ENCODE peak calls at places on chromosomes 12 and 14, in nine cellular contexts. One of them, this sample, is unnamed.

GRCh38 chr14:49508124-49508523 is 78.1 kb downstream of the RPS29 start:
- DNase-seq in lower leg skin: no peak
- DNase-seq in prostate gland: no peak
- DNase-seq in uterus: no peak
- DNase-seq in adrenal gland: no peak
- DNase-seq in esophagus squamous epithelium: no peak
- DNase-seq in transverse colon: no peak
- DNase-seq in heart left ventricle: no peak
- DNase-seq in ovary: no peak
- DNase-seq in this sample: no peak

GRCh38 chr12:12336049-12336411 is 14.0 kb downstream of the MANSC1 start:
- DNase-seq in prostate gland: no peak
- DNase-seq in uterus: no peak
- DNase-seq in ovary: no peak
- DNase-seq in transverse colon: no peak
- DNase-seq in heart left ventricle: no peak
- DNase-seq in lower leg skin: no peak
- DNase-seq in esophagus squamous epithelium: no peak
- DNase-seq in adrenal gland: no peak
- DNase-seq in this sample: no peak

GRCh38 chr14:23071975-23072539 is 14.7 kb upstream of the CDH24 start:
- DNase-seq in adrenal gland: no peak
- DNase-seq in prostate gland: peak; percentile 59
- DNase-seq in lower leg skin: no peak
- DNase-seq in esophagus squamous epithelium: no peak
- DNase-seq in transverse colon: no peak
- DNase-seq in uterus: no peak
- DNase-seq in heart left ventricle: no peak
- DNase-seq in ovary: peak; percentile 28
- DNase-seq in this sample: no peak

GRCh38 chr14:59018978-59019377 is 169.5 kb upstream of the DAAM1 start:
- DNase-seq in uterus: no peak
- DNase-seq in esophagus squamous epithelium: no peak
- DNase-seq in prostate gland: no peak
- DNase-seq in heart left ventricle: no peak
- DNase-seq in transverse colon: no peak
- DNase-seq in adrenal gland: no peak
- DNase-seq in ovary: no peak
- DNase-seq in lower leg skin: no peak
- DNase-seq in this sample: no peak

GRCh38 chr12:57729321-57729844 is 9.2 kb downstream of the AGAP2 start:
- DNase-seq in adrenal gland: no peak
- DNase-seq in heart left ventricle: no peak
- DNase-seq in transverse colon: no peak
- DNase-seq in ovary: no peak
- DNase-seq in uterus: peak; percentile 6
- DNase-seq in esophagus squamous epithelium: no peak
- DNase-seq in prostate gland: no peak
- DNase-seq in lower leg skin: peak; percentile 82
- DNase-seq in this sample: no peak

GRCh38 chr12:95852133-95852532 is 6.6 kb upstream of the SNRPF start:
- DNase-seq in uterus: no peak
- DNase-seq in prostate gland: no peak
- DNase-seq in heart left ventricle: no peak
- DNase-seq in transverse colon: no peak
- DNase-seq in ovary: no peak
- DNase-seq in lower leg skin: no peak
- DNase-seq in esophagus squamous epithelium: no peak
- DNase-seq in adrenal gland: no peak
- DNase-seq in this sample: no peak

GRCh38 chr12:34406228-34406995 is 384.1 kb downstream of the ALG10 start:
- DNase-seq in adrenal gland: no peak
- DNase-seq in transverse colon: peak; percentile 1
- DNase-seq in uterus: peak; percentile 8
- DNase-seq in prostate gland: no peak
- DNase-seq in heart left ventricle: peak; percentile 10
- DNase-seq in esophagus squamous epithelium: no peak
- DNase-seq in ovary: peak; percentile 6
- DNase-seq in lower leg skin: peak; percentile 61
- DNase-seq in this sample: no peak

GRCh38 chr12:25764409-25764808 is 194.1 kb upstream of the RASSF8 start:
- DNase-seq in transverse colon: no peak
- DNase-seq in heart left ventricle: no peak
- DNase-seq in lower leg skin: no peak
- DNase-seq in uterus: no peak
- DNase-seq in adrenal gland: no peak
- DNase-seq in prostate gland: no peak
- DNase-seq in ovary: no peak
- DNase-seq in esophagus squamous epithelium: no peak
- DNase-seq in this sample: no peak

GRCh38 chr12:59803735-59804134 is 207.9 kb downstream of the SLC16A7 start:
- DNase-seq in ovary: no peak
- DNase-seq in heart left ventricle: no peak
- DNase-seq in esophagus squamous epithelium: no peak
- DNase-seq in prostate gland: no peak
- DNase-seq in transverse colon: no peak
- DNase-seq in adrenal gland: no peak
- DNase-seq in uterus: no peak
- DNase-seq in lower leg skin: no peak
- DNase-seq in this sample: no peak

GRCh38 chr14:21205026-21205677 is 49.3 kb upstream of the OR5AU1 start:
- DNase-seq in transverse colon: no peak
- DNase-seq in heart left ventricle: no peak
- DNase-seq in uterus: no peak
- DNase-seq in adrenal gland: no peak
- DNase-seq in prostate gland: no peak
- DNase-seq in ovary: no peak
- DNase-seq in esophagus squamous epithelium: no peak
- DNase-seq in lower leg skin: no peak
- DNase-seq in this sample: no peak
- TF ChIP-seq POLR2A in transverse colon: no peak
- TF ChIP-seq POLR2A in heart left ventricle: no peak
- TF ChIP-seq POLR2A in uterus: no peak
- TF ChIP-seq POLR2A in adrenal gland: no peak
- TF ChIP-seq POLR2A in prostate gland: no peak
- TF ChIP-seq POLR2A in ovary: no peak
- TF ChIP-seq POLR2A in esophagus squamous epithelium: no peak
- TF ChIP-seq POLR2A in lower leg skin: no peak
- TF ChIP-seq POLR2A in this sample: no peak

DNA sequence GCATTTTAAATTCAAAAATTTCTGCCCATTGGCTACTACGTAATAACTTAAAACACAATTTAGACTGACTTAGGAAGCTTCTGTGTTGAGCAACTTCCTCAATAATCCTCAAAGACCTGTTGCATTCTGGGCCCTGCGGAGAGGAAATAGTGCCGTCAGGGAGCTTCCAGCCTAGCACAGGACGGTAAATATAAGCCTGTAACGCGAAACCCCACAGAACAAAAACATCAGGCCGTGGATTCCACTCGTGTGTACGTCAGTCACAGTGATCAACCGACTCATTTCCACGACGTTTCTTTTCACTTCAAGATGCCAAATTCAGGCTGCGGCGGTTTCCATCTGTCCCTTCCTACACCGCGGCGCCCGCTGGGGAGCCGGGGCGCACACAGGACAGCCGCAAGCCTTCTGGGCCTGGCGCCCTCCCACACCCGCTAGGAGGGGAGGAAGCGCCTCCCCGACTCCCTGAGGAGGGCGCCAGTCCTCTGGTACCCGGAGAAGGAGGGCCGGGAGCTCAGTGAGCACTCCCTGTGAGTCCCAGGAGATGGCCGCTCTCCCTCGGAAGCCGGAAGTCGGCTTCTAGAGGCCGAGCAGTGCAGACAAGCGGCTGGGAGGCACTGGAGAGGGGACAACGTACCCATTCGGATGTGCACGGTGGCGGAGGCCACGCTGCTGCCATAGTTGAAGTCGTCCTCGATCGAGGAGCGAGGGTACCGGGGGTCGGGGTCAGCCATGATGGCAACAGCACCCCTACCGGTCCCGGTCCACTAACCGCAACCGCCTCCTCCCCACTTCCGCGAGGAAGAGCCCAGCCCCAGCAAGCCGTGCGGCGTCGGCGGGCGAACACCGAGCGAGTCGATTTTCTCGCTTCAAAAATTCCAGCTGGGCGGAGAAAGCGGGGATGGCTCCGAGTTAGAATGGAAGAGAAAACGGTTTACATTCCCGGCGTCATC is at the start of gene TMBIM4:
- DNase-seq in transverse colon: peak; percentile 91
- DNase-seq in lower leg skin: peak; percentile 96
- DNase-seq in prostate gland: peak; percentile 78
- DNase-seq in esophagus squamous epithelium: peak; percentile 65
- DNase-seq in adrenal gland: peak; percentile 89
- DNase-seq in heart left ventricle: peak; percentile 92
- DNase-seq in uterus: peak; percentile 85
- DNase-seq in ovary: peak; percentile 89
- DNase-seq in this sample: peak; percentile 87
- TF ChIP-seq POLR2A in transverse colon: peak; percentile 76
- TF ChIP-seq POLR2A in lower leg skin: peak; percentile 70
- TF ChIP-seq POLR2A in prostate gland: peak; percentile 29
- TF ChIP-seq POLR2A in esophagus squamous epithelium: peak; percentile 70
- TF ChIP-seq POLR2A in adrenal gland: peak; percentile 36
- TF ChIP-seq POLR2A in heart left ventricle: no peak
- TF ChIP-seq POLR2A in uterus: peak; percentile 73
- TF ChIP-seq POLR2A in ovary: peak; percentile 78
- TF ChIP-seq POLR2A in this sample: peak; percentile 64

GRCh38 chr14:55194656-55195355 is 3.4 kb upstream of the DLGAP5 start:
- DNase-seq in esophagus squamous epithelium: no peak
- DNase-seq in adrenal gland: no peak
- DNase-seq in prostate gland: no peak
- DNase-seq in lower leg skin: no peak
- DNase-seq in ovary: no peak
- DNase-seq in uterus: no peak
- DNase-seq in transverse colon: no peak
- DNase-seq in heart left ventricle: no peak
- DNase-seq in this sample: no peak

GRCh38 chr14:55188686-55189295 is 2.6 kb downstream of the DLGAP5 start:
- DNase-seq in prostate gland: no peak
- DNase-seq in lower leg skin: no peak
- DNase-seq in adrenal gland: no peak
- DNase-seq in heart left ventricle: no peak
- DNase-seq in ovary: no peak
- DNase-seq in uterus: no peak
- DNase-seq in esophagus squamous epithelium: no peak
- DNase-seq in transverse colon: no peak
- DNase-seq in this sample: no peak

GRCh38 chr14:55191881-55192616 is 664 bp upstream of the DLGAP5 start:
- DNase-seq in transverse colon: no peak
- DNase-seq in prostate gland: no peak
- DNase-seq in uterus: no peak
- DNase-seq in adrenal gland: no peak
- DNase-seq in esophagus squamous epithelium: no peak
- DNase-seq in heart left ventricle: no peak
- DNase-seq in lower leg skin: no peak
- DNase-seq in ovary: no peak
- DNase-seq in this sample: no peak

DNA sequence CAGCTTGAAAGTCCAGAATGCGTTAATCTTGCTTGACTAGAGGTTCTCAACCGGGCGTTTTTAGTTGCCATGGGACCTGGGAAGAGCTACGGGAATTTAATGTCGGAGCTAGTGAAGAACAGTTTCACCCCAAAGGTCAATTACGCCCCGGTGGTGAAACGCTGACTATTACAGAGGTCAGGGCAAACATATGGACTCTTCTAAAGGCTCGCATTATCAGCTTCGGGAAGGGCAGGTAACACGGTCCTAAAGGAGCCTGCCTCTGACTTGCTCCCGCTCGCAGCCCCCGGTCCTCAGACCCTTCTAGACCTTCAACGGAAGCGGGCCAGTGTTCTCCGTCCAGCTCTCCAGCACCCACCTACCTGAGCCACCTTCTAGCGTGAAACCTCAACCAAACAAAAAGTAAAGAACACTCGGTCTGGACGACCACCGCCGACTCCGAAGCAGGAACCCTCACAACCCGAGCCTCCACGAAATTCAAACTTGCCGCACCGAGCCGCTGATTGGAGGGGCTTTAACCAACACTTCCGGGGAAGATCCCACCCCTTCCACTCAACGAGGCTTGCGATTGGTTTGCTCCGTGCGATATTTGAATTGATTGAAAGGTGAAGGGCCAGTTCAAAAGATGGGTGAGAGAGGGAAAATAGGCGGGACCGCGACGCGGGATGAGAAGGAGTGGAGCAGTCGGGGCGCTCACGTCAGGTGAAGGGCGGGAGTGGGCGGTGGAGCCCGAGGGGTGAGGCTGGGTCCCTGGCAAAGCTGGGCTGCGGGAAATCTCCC is at the start of gene DLGAP5:
- DNase-seq in heart left ventricle: peak; percentile 93
- DNase-seq in lower leg skin: peak; percentile 97
- DNase-seq in ovary: peak; percentile 93
- DNase-seq in uterus: peak; percentile 93
- DNase-seq in adrenal gland: peak; percentile 95
- DNase-seq in transverse colon: peak; percentile 95
- DNase-seq in esophagus squamous epithelium: peak; percentile 57
- DNase-seq in prostate gland: peak; percentile 92
- DNase-seq in this sample: peak; percentile 63
- TF ChIP-seq POLR2A in heart left ventricle: no peak
- TF ChIP-seq POLR2A in lower leg skin: no peak
- TF ChIP-seq POLR2A in ovary: no peak
- TF ChIP-seq POLR2A in uterus: peak; percentile 55
- TF ChIP-seq POLR2A in adrenal gland: no peak
- TF ChIP-seq POLR2A in transverse colon: peak; percentile 70
- TF ChIP-seq POLR2A in esophagus squamous epithelium: peak; percentile 55
- TF ChIP-seq POLR2A in prostate gland: peak; percentile 73
- TF ChIP-seq POLR2A in this sample: peak; percentile 37

GRCh38 chr12:121102307-121102706 is 30.4 kb upstream of the P2RX7 start:
- DNase-seq in lower leg skin: no peak
- DNase-seq in esophagus squamous epithelium: no peak
- DNase-seq in heart left ventricle: no peak
- DNase-seq in ovary: no peak
- DNase-seq in prostate gland: no peak
- DNase-seq in uterus: no peak
- DNase-seq in transverse colon: no peak
- DNase-seq in adrenal gland: no peak
- DNase-seq in this sample: no peak

GRCh38 chr12:121095544-121096198 is 37.0 kb upstream of the P2RX7 start:
- DNase-seq in lower leg skin: peak; percentile 93
- DNase-seq in ovary: peak; percentile 82
- DNase-seq in heart left ventricle: peak; percentile 72
- DNase-seq in esophagus squamous epithelium: no peak
- DNase-seq in transverse colon: peak; percentile 76
- DNase-seq in adrenal gland: peak; percentile 69
- DNase-seq in uterus: peak; percentile 53
- DNase-seq in prostate gland: peak; percentile 47
- DNase-seq in this sample: peak; percentile 87

GRCh38 chr12:121096199-121096798 is 36.4 kb upstream of the P2RX7 start:
- DNase-seq in esophagus squamous epithelium: no peak
- DNase-seq in uterus: no peak
- DNase-seq in lower leg skin: no peak
- DNase-seq in ovary: no peak
- DNase-seq in transverse colon: no peak
- DNase-seq in adrenal gland: no peak
- DNase-seq in heart left ventricle: no peak
- DNase-seq in prostate gland: no peak
- DNase-seq in this sample: no peak

DNA sequence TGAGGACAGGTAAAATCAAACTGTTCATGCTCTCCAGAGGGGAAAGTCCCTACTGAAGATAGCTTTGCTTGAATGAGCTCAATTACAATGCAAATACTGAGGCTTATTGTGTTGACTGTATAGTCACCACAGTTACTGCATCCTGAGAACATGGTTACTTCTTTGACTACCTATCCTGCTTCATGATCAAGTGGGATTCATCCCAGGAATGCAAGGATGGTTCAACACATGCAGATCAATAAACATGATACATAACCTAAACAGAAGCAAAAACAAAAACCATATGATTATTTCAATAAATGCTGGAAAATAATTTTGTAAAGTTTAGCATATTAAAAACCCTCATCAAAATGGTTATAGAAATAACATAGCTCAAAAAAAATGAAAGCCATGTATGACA is 32.9 kb upstream of the P2RX7 start:
- DNase-seq in transverse colon: no peak
- DNase-seq in heart left ventricle: no peak
- DNase-seq in prostate gland: no peak
- DNase-seq in esophagus squamous epithelium: no peak
- DNase-seq in adrenal gland: no peak
- DNase-seq in lower leg skin: no peak
- DNase-seq in ovary: no peak
- DNase-seq in uterus: no peak
- DNase-seq in this sample: no peak
- TF ChIP-seq POLR2A in transverse colon: no peak
- TF ChIP-seq POLR2A in heart left ventricle: no peak
- TF ChIP-seq POLR2A in prostate gland: no peak
- TF ChIP-seq POLR2A in esophagus squamous epithelium: no peak
- TF ChIP-seq POLR2A in adrenal gland: no peak
- TF ChIP-seq POLR2A in lower leg skin: no peak
- TF ChIP-seq POLR2A in ovary: no peak
- TF ChIP-seq POLR2A in uterus: no peak
- TF ChIP-seq POLR2A in this sample: no peak